ENCODE peak calls at places on chromosomes 11 and 22, in seven cellular contexts. X is HCT116, M is transverse colon, Z is NCI-H187 treated with DMSO at 0.1 percent for 48 hours, I is choroid plexus epithelial cell, R is GM19239, C is lower lobe of right lung. F is an unnamed sample.

GRCh38 chr11:6156628-6157367 is 13.3 kb downstream of the OR52B2 start:
- DNase-seq in R (no peak), Z (no peak), I (no peak), M (no peak), C (no peak), X (no peak), F (no peak)

GRCh38 chr11:61827573-61828378 is at the start of gene FADS2:
- DNase-seq in X (no peak), I (peak), R (peak), M (peak), C (peak), Z (peak), F (peak)

GRCh38 chr11:1771700-1772099 is 8.0 kb upstream of the CTSD start:
- DNase-seq in C (peak), I (peak), R (no peak), M (peak), Z (no peak), X (no peak), F (no peak)

GRCh38 chr22:19488884-19489843 is 9.4 kb downstream of the CDC45 start:
- DNase-seq in X (no peak), M (no peak), Z (no peak), I (peak), R (no peak), C (no peak), F (no peak)

GRCh38 chr11:80593981-80594380 is 1153.2 kb upstream of the TENM4 start:
- DNase-seq in X (no peak), R (no peak), M (peak), C (no peak), Z (no peak), I (peak), F (peak)

GRCh38 chr22:28810839-28811491 is 10.6 kb upstream of the XBP1 start:
- DNase-seq in Z (no peak), R (no peak), X (no peak), I (no peak), M (no peak), C (no peak), F (no peak)

GRCh38 chr22:36510966-36511881 is 4.4 kb upstream of the FOXRED2 start:
- DNase-seq in M (peak), C (no peak), X (no peak), Z (no peak), I (peak), R (no peak), F (peak)

GRCh38 chr11:112344040-112344413 is 83.4 kb upstream of the PLET1 start:
- DNase-seq in M (no peak), R (no peak), I (no peak), C (no peak), Z (no peak), X (no peak), F (no peak)

GRCh38 chr11:60455531-60456042 is at the start of gene MS4A1:
- DNase-seq in R (peak), M (peak), X (no peak), I (no peak), Z (no peak), C (no peak), F (no peak)

GRCh38 chr11:486189-486588 is 20.9 kb downstream of the RNH1 start:
- DNase-seq in Z (no peak), X (no peak), M (no peak), R (no peak), I (no peak), C (no peak), F (no peak)

GRCh38 chr11:102453286-102453797 is 777 bp upstream of the TMEM123 start:
- DNase-seq in R (no peak), I (no peak), C (no peak), Z (no peak), M (no peak), X (no peak), F (no peak)

GRCh38 chr11:133934599-133935550 is 21.9 kb downstream of the IGSF9B start:
- DNase-seq in C (no peak), R (no peak), X (peak), Z (no peak), I (no peak), M (peak), F (peak)

GRCh38 chr11:68214173-68215086 is 1.3 kb upstream of the KMT5B start:
- DNase-seq in Z (no peak), R (no peak), I (peak), C (no peak), X (no peak), M (peak), F (no peak)

GRCh38 chr11:63682045-63682915 is 980 bp downstream of the RTN3 start:
- DNase-seq in I (no peak), M (peak), Z (no peak), R (no peak), C (peak), X (no peak), F (peak)

GRCh38 chr22:24965822-24966626 is 13.5 kb downstream of the KIAA1671 start:
- DNase-seq in X (no peak), I (peak), M (peak), Z (no peak), R (no peak), C (peak), F (no peak)

GRCh38 chr11:64859542-64860414 is 15.3 kb upstream of the CDC42BPG start:
- DNase-seq in C (no peak), I (no peak), R (peak), Z (no peak), X (no peak), M (peak), F (no peak)

GRCh38 chr22:30457964-30458363 is 13.9 kb downstream of the SEC14L3 start:
- DNase-seq in R (no peak), Z (no peak), I (no peak), M (no peak), C (no peak), X (no peak), F (peak)

GRCh38 chr11:71199226-71199815 is 53.1 kb downstream of the SHANK2 start:
- DNase-seq in X (no peak), R (no peak), Z (no peak), M (no peak), C (peak), I (no peak), F (no peak)

GRCh38 chr22:19179472-19180048 is 1.0 kb upstream of the SLC25A1 start:
- DNase-seq in Z (no peak), C (peak), X (peak), M (peak), I (peak), R (peak), F (peak)

GRCh38 chr11:76371170-76371569 is 9.8 kb downstream of the THAP12 start:
- DNase-seq in X (peak), C (no peak), Z (no peak), I (peak), R (no peak), M (no peak), F (peak)

GRCh38 chr11:36195496-36196346 is 93.5 kb downstream of the COMMD9 start:
- DNase-seq in C (no peak), X (no peak), I (peak), R (no peak), Z (no peak), M (no peak), F (no peak)

GRCh38 chr22:26894362-26894761 is 237.0 kb downstream of the MIAT start:
- DNase-seq in C (no peak), M (no peak), Z (no peak), R (no peak), X (no peak), I (no peak), F (peak)

GRCh38 chr11:77502501-77502900 is 28.6 kb upstream of the PAK1 start:
- DNase-seq in I (no peak), C (no peak), X (no peak), R (no peak), Z (no peak), M (no peak), F (no peak)

GRCh38 chr11:2714871-2715270 is 15.1 kb upstream of the KCNQ1OT1 start:
- DNase-seq in M (no peak), I (no peak), X (no peak), R (no peak), Z (no peak), C (no peak), F (no peak)

GRCh38 chr22:50700387-50701075 is 27.9 kb downstream of the SHANK3 start:
- DNase-seq in M (no peak), C (peak), I (no peak), X (no peak), R (no peak), Z (no peak), F (no peak)

F was measured in astrocyte of the hippocampus.